ENCODE peak calls at places on chromosomes 11 and 22, in six cellular contexts. Z is uterus; O is OCI-M1; P is AG08395; D is stimulated activated CD4-positive, alpha-beta T cell treated with anti-CD3 and anti-CD28 coated beads, Interleukin-4, amount 100 ng/mL, for 4 hours; J is HFF-Myc. F is an unnamed sample.

GRCh38 chr22:23409976-23410375 is 170.1 kb downstream of the IGLL1 start:
- DNase-seq in J (no peak), D (no peak), Z (no peak), O (no peak), P (no peak), F (no peak)

GRCh38 chr22:49574861-49575702 is 252.6 kb downstream of the BRD1 start:
- DNase-seq in O (no peak), Z (no peak), D (no peak), P (no peak), J (no peak), F (no peak)

GRCh38 chr11:132402056-132402684 is 1031.8 kb downstream of the NTM start:
- DNase-seq in Z (no peak), O (peak), P (peak), D (no peak), J (no peak), F (peak)

GRCh38 chr22:30202531-30203006 is 44.0 kb downstream of the LIF start:
- DNase-seq in Z (peak), J (no peak), P (peak), D (no peak), O (no peak), F (peak)

GRCh38 chr11:57181678-57182305 is at the start of gene LRRC55:
- DNase-seq in J (no peak), P (no peak), Z (no peak), D (no peak), O (no peak), F (no peak)

GRCh38 chr11:65440831-65441499 is 18.4 kb downstream of the NEAT1 start:
- DNase-seq in D (no peak), P (no peak), J (no peak), O (no peak), Z (peak), F (no peak)

GRCh38 chr22:50530280-50530856 is 556 bp upstream of the TYMP start:
- DNase-seq in D (no peak), J (no peak), O (peak), P (peak), Z (peak), F (peak)

GRCh38 chr11:100925935-100926334 is 203.7 kb downstream of the PGR start:
- DNase-seq in P (peak), Z (no peak), J (peak), O (peak), D (no peak), F (no peak)

GRCh38 chr11:116885951-116886629 is 48.7 kb upstream of the APOA1 start:
- DNase-seq in Z (peak), D (no peak), P (peak), J (no peak), O (no peak), F (no peak)

GRCh38 chr11:123063396-123064267 is 1.7 kb upstream of the HSPA8 start:
- DNase-seq in Z (peak), D (no peak), O (peak), P (no peak), J (no peak), F (peak)

GRCh38 chr11:33652407-33652806 is 48.2 kb downstream of the C11orf91 start:
- DNase-seq in O (no peak), D (no peak), Z (no peak), J (no peak), P (no peak), F (no peak)

GRCh38 chr11:83007909-83008580 is 63.7 kb downstream of the RAB30 start:
- DNase-seq in O (peak), Z (peak), D (no peak), P (no peak), J (no peak), F (peak)

GRCh38 chr11:107018902-107019493 is 722 bp upstream of the GUCY1A2 start:
- DNase-seq in D (no peak), P (peak), J (no peak), Z (peak), O (no peak), F (peak)

GRCh38 chr11:44979536-44980399 is 29.1 kb upstream of the TP53I11 start:
- DNase-seq in P (no peak), Z (no peak), O (no peak), D (no peak), J (no peak), F (no peak)

GRCh38 chr11:71491531-71492329 is 35.3 kb upstream of the KRTAP5-7 start:
- DNase-seq in O (no peak), P (no peak), Z (no peak), J (no peak), D (no peak), F (no peak)

GRCh38 chr11:48078661-48079060 is 98.3 kb downstream of the PTPRJ start:
- DNase-seq in P (no peak), J (no peak), Z (no peak), O (no peak), D (no peak), F (no peak)

GRCh38 chr22:39148727-39149535 is 3.5 kb downstream of the CBX7 start:
- DNase-seq in J (no peak), D (peak), P (no peak), O (no peak), Z (peak), F (peak)

GRCh38 chr11:124946735-124947141 is 7.3 kb upstream of the CCDC15 start:
- DNase-seq in J (peak), P (peak), D (no peak), O (no peak), Z (no peak), F (no peak)

GRCh38 chr11:117663389-117663788 is 133.6 kb downstream of the DSCAML1 start:
- DNase-seq in P (no peak), Z (peak), J (no peak), D (no peak), O (no peak), F (no peak)